ENCODE peak calls at places on chromosomes 3 and 15, in four cellular contexts. X is ovary, T is upper lobe of right lung, I is neuronal stem cell. S is an unnamed sample.

GRCh38 chr3:40780801-40781406 is 256.1 kb downstream of the ZNF621 start:
- DNase-seq in I (peak; percentile 14), T (no peak), X (peak; percentile 30), S (peak; percentile 45)

GRCh38 chr15:57044072-57044702 is 125.7 kb downstream of the TCF12 start:
- DNase-seq in X (no peak), I (no peak), T (no peak), S (no peak)

GRCh38 chr15:73997986-73998385 is 3.5 kb downstream of the PML start:
- DNase-seq in T (no peak), I (no peak), X (no peak), S (peak; percentile 16)

GRCh38 chr15:35505816-35506215 is 40.1 kb downstream of the DPH6 start:
- DNase-seq in I (no peak), T (no peak), X (no peak), S (no peak)

GRCh38 chr15:72979754-72980153 is 72.5 kb upstream of the NEO1 start:
- DNase-seq in X (no peak), I (no peak), T (no peak), S (no peak)

GRCh38 chr3:43031490-43032216 is 52.5 kb downstream of the GASK1A start:
- DNase-seq in T (no peak), X (no peak), I (no peak), S (no peak)

GRCh38 chr3:195191580-195191979 is 79.4 kb downstream of the XXYLT1 start:
- DNase-seq in X (no peak), T (no peak), I (no peak), S (no peak)

GRCh38 chr3:37693791-37694194 is 167.9 kb upstream of the CTDSPL start:
- DNase-seq in X (no peak), I (no peak), T (no peak), S (no peak)

GRCh38 chr3:70064194-70064787 is 64.8 kb downstream of the SAMMSON start:
- DNase-seq in X (no peak), T (no peak), I (peak; percentile 36), S (no peak)

GRCh38 chr15:60835974-60836373 is 357.0 kb upstream of the ICE2 start:
- DNase-seq in I (no peak), T (no peak), X (no peak), S (no peak)

GRCh38 chr3:66172394-66172793 is 48.4 kb upstream of the SLC25A26 start:
- DNase-seq in T (no peak), I (no peak), X (no peak), S (no peak)

GRCh38 chr3:171776839-171777607 is 33.3 kb downstream of the PLD1 start:
- DNase-seq in T (no peak), X (no peak), I (no peak), S (no peak)

GRCh38 chr3:66854752-66855151 is 143.4 kb upstream of the KBTBD8 start:
- DNase-seq in T (no peak), I (no peak), X (no peak), S (no peak)

GRCh38 chr3:102180291-102180931 is 254.4 kb upstream of the ZPLD1 start:
- DNase-seq in X (no peak), T (no peak), I (no peak), S (no peak)

GRCh38 chr15:71103102-71103676 is 12.1 kb upstream of the THSD4 start:
- DNase-seq in T (no peak), X (no peak), I (no peak), S (no peak)

GRCh38 chr3:152200476-152201422 is 68.0 kb upstream of the MBNL1 start:
- DNase-seq in X (no peak), T (no peak), I (no peak), S (no peak)

GRCh38 chr3:44237665-44238064 is 4.0 kb upstream of the TOPAZ1 start:
- DNase-seq in X (no peak), I (no peak), T (no peak), S (no peak)

GRCh38 chr3:191528589-191528988 is 67.6 kb downstream of the PYDC2 start:
- DNase-seq in T (no peak), I (no peak), X (no peak), S (no peak)

GRCh38 chr15:89665449-89666146 is 10.3 kb upstream of the KIF7 start:
- DNase-seq in T (peak; percentile 81), X (peak; percentile 73), I (peak; percentile 56), S (no peak)

GRCh38 chr3:149305376-149305775 is 28.1 kb downstream of the TM4SF18 start:
- DNase-seq in X (no peak), T (no peak), I (no peak), S (no peak)

GRCh38 chr3:149296972-149297371 is 36.5 kb downstream of the TM4SF18 start:
- DNase-seq in T (no peak), X (no peak), I (no peak), S (no peak)

DNA sequence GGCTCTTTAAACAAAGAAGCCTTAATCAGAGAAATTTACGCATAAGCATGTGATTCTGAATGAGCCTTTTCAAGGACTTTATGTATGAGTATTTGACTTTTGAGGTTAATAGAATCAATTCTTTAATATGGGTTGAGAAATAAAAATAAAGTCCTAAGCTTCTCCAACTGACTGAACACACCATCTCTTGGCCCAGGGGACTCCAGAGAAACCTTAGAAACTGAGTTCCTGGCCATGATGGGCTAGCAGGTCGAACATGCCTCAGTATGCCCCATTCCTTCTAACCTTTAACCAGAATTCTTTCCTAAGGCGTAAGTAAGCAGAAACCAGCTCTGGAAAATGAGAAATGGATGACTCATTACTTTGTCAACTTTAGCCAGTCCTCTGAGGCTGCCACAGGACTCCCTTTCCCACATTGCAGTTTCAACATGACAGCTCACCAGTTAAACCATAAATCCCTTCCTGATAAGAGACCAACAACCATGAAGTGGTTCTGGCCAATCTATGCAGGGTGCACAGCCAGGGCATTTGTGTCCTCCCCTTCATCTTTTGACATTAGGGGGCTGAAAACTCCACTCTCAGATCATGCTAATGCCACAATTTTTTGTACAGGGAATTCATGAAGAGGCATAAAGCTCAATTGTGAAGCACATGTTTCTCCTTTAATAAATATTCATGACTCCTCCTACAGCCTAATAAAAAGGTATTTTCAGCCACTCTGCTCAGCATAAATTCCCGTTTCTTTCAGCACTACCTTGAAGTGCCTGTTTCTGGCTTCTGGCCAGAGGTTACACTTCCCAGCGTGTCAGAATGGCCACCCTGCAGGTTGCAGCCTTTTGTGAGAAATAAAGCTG is 33.3 kb downstream of the TM4SF18 start:
- DNase-seq in X (no peak), T (no peak), I (no peak), S (no peak)
- H3K4me3 ChIP-seq in X (no peak overlapping the region), T (no peak overlapping the region), I (no peak overlapping the region), S (no peak overlapping the region)

GRCh38 chr15:92384391-92384790 is 9.3 kb upstream of the ST8SIA2 start:
- DNase-seq in I (no peak), X (no peak), T (no peak), S (no peak)
- H3K27ac ChIP-seq in I (no peak overlapping the region), X (no peak overlapping the region), T (no peak overlapping the region), S (no peak overlapping the region)

DNA sequence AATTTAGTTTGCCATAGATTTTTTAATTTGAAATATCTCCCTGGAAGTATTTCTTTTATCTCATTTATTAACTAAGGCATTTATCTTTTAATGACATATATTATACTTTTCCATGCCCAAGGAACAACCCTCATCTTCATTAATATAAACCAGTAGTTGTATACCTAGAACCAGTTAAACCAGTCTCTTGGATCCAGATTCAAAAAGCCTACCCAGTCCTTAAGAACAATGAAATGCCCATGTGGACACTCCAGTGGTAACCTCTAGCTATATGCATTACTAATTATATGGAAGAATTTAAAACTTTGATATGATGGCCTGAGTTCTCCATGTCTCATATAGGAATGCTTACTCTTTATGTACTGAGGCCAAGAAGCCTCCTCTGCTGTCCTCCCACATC is 4.8 kb downstream of the SIDT1 start:
- DNase-seq in T (no peak), X (no peak), I (no peak), S (no peak)
- H3K27me3 ChIP-seq in T (peaks cover 16% of the 10 kb centered on the region), X (no peaks in the 10 kb centered on the region), I (peaks cover 7% of the 10 kb centered on the region), S (no peaks in the 10 kb centered on the region)

DNA sequence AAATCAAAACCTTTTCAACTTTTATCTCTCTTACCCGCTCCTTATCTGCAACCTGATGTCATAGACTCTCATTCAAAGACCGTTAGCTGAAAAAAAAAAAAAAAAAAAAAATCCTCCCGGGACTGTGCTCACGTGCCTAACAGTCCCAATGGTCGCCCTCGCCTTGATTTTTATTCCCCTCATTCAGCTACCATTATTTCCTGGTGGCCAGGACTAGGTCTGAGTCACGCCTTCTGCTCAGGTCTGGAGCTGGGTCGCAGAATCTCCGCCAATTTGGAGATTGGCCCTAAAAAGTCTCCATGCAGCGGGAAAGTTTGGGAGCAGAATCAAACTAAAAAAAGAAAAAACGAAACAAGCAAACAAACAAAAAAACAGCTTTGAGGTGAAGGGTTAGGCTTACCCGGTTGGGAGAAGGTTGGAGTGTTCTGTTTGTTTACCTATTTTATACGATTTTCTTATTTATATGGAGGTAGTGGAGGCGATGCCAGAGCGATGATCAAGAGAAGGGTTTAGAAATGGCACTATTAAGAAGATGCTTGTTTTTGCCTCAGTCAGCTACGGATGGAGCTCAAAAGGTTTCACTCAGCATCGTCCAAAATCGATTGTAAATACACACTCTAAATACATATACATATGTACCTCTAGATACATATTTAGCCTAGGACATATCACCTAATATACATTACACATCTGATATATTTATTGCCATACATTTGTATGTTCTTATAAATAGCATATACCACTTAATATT is 51.1 kb downstream of the ZIC4 start:
- DNase-seq in X (no peak), T (no peak), I (no peak), S (no peak)
- H3K4me3 ChIP-seq in X (no peak overlapping the region), T (no peak overlapping the region), I (no peak overlapping the region), S (peak overlapping the region; percentile 20)